ENCODE peak calls at places on chromosomes 5 and 9, in four cellular contexts. Z is GF-D8, P is kidney tubule cell, W is cardiac fibroblast. A is an unnamed sample.

GRCh38 chr9:113993838-113994540 is 84.1 kb downstream of the AMBP start:
- DNase-seq in P (peak), W (peak), Z (no peak), A (peak)

GRCh38 chr9:72856985-72857631 is 95.7 kb downstream of the ALDH1A1 start:
- DNase-seq in Z (no peak), W (peak), P (peak), A (peak)

GRCh38 chr5:2005101-2006041 is 122.6 kb upstream of the IRX4 start:
- DNase-seq in W (no peak), Z (no peak), P (no peak), A (no peak)

GRCh38 chr9:18979367-18979766 is 53.6 kb downstream of the SAXO1 start:
- DNase-seq in P (peak), Z (no peak), W (peak), A (peak)

GRCh38 chr9:4422495-4422894 is 67.8 kb upstream of the SLC1A1 start:
- DNase-seq in Z (no peak), W (no peak), P (no peak), A (no peak)

GRCh38 chr5:135553688-135554462 is 18.1 kb upstream of the NEUROG1 start:
- DNase-seq in W (peak), P (peak), Z (no peak), A (peak)

GRCh38 chr5:36152324-36153298 is 700 bp downstream of the SKP2 start:
- DNase-seq in W (peak), P (peak), Z (no peak), A (peak)

GRCh38 chr5:173735691-173736090 is 119.2 kb upstream of the BOD1 start:
- DNase-seq in P (no peak), W (no peak), Z (no peak), A (no peak)

GRCh38 chr9:23683476-23684095 is 142.5 kb downstream of the ELAVL2 start:
- DNase-seq in P (no peak), W (no peak), Z (no peak), A (no peak)

GRCh38 chr5:140673187-140673976 is at the start of gene DND1:
- DNase-seq in Z (no peak), W (no peak), P (no peak), A (no peak)

GRCh38 chr9:121398374-121398773 is 28.3 kb upstream of the STOM start:
- DNase-seq in W (peak), Z (peak), P (peak), A (peak)

GRCh38 chr5:138716456-138716924 is 36.7 kb upstream of the CTNNA1 start:
- DNase-seq in P (peak), Z (no peak), W (peak), A (peak)

GRCh38 chr9:108743901-108744371 is 111.8 kb downstream of the ACTL7B start:
- DNase-seq in W (no peak), Z (no peak), P (peak), A (no peak)

GRCh38 chr9:107633375-107633774 is 143.8 kb upstream of the KLF4 start:
- DNase-seq in P (peak), W (no peak), Z (no peak), A (no peak)

GRCh38 chr9:34686732-34687131 is 4.3 kb downstream of the CCL19 start:
- DNase-seq in Z (no peak), W (no peak), P (no peak), A (no peak)

A was measured in HT1080.